ENCODE peak calls at places on chromosomes 1 and 21, in four cellular contexts. One of them, this sample, is unnamed. For H3K4me1, the result is how much of the 10 kb centered on the place peaks cover.

GRCh38 chr1:237580726-237581125 is 310.0 kb downstream of the ZP4 start:
- DNase-seq in mammary epithelial cell: no peak
- DNase-seq in prostate gland: no peak
- DNase-seq in spleen: no peak
- DNase-seq in this sample: no peak

GRCh38 chr1:94379615-94380014 is 38.6 kb upstream of the ABCD3 start:
- DNase-seq in mammary epithelial cell: no peak
- DNase-seq in prostate gland: no peak
- DNase-seq in spleen: no peak
- DNase-seq in this sample: no peak

GRCh38 chr1:175376194-175376593 is 183.6 kb upstream of the KIAA0040 start:
- DNase-seq in mammary epithelial cell: no peak
- DNase-seq in prostate gland: no peak
- DNase-seq in spleen: no peak
- DNase-seq in this sample: no peak

GRCh38 chr1:112061852-112062451 is 72.5 kb upstream of the KCND3 start:
- DNase-seq in mammary epithelial cell: peak
- DNase-seq in prostate gland: no peak
- DNase-seq in spleen: no peak
- DNase-seq in this sample: no peak

GRCh38 chr1:167935252-167936067 is 1.0 kb upstream of the DCAF6 start:
- DNase-seq in mammary epithelial cell: peak
- DNase-seq in prostate gland: peak
- DNase-seq in spleen: no peak
- DNase-seq in this sample: no peak

GRCh38 chr1:36232212-36233031 is 8.2 kb downstream of the THRAP3 start:
- DNase-seq in mammary epithelial cell: no peak
- DNase-seq in prostate gland: no peak
- DNase-seq in spleen: no peak
- DNase-seq in this sample: no peak

GRCh38 chr1:151007853-151008243 is 401 bp upstream of the PRUNE1 start:
- DNase-seq in mammary epithelial cell: no peak
- DNase-seq in prostate gland: no peak
- DNase-seq in spleen: no peak
- DNase-seq in this sample: no peak

GRCh38 chr1:109112056-109112651 is 1.8 kb upstream of the ELAPOR1 start:
- DNase-seq in mammary epithelial cell: peak
- DNase-seq in prostate gland: no peak
- DNase-seq in spleen: no peak
- DNase-seq in this sample: no peak

GRCh38 chr1:213988639-213989070 is 882 bp downstream of the PROX1 start:
- DNase-seq in mammary epithelial cell: no peak
- DNase-seq in prostate gland: no peak
- DNase-seq in spleen: no peak
- DNase-seq in this sample: no peak

GRCh38 chr1:172486805-172487454 is 43.1 kb upstream of the PIGC start:
- DNase-seq in mammary epithelial cell: no peak
- DNase-seq in prostate gland: no peak
- DNase-seq in spleen: no peak
- DNase-seq in this sample: no peak

GRCh38 chr1:229165327-229165726 is 105.6 kb upstream of the RAB4A start:
- DNase-seq in mammary epithelial cell: no peak
- DNase-seq in prostate gland: no peak
- DNase-seq in spleen: no peak
- DNase-seq in this sample: no peak

GRCh38 chr1:159854101-159854692 is 8.3 kb downstream of the VSIG8 start:
- DNase-seq in mammary epithelial cell: no peak
- DNase-seq in prostate gland: peak
- DNase-seq in spleen: peak
- DNase-seq in this sample: peak

GRCh38 chr1:111448918-111449702 is at the start of the genes ATP5PB and WDR77:
- DNase-seq in mammary epithelial cell: peak
- DNase-seq in prostate gland: peak
- DNase-seq in spleen: peak
- DNase-seq in this sample: peak

GRCh38 chr1:112718691-112719418 is 3.7 kb upstream of the PPM1J start:
- DNase-seq in mammary epithelial cell: peak
- DNase-seq in prostate gland: peak
- DNase-seq in spleen: peak
- DNase-seq in this sample: peak

GRCh38 chr1:55259906-55260608 is 44.9 kb upstream of the USP24 start:
- DNase-seq in mammary epithelial cell: no peak
- DNase-seq in prostate gland: no peak
- DNase-seq in spleen: peak
- DNase-seq in this sample: no peak

GRCh38 chr1:84624876-84625275 is 50.6 kb upstream of the CTBS start:
- DNase-seq in mammary epithelial cell: no peak
- DNase-seq in prostate gland: no peak
- DNase-seq in spleen: no peak
- DNase-seq in this sample: peak

GRCh38 chr21:44889625-44890337 is 16.3 kb upstream of the PTTG1IP start:
- DNase-seq in mammary epithelial cell: no peak
- DNase-seq in prostate gland: no peak
- DNase-seq in spleen: peak
- DNase-seq in this sample: no peak

DNA sequence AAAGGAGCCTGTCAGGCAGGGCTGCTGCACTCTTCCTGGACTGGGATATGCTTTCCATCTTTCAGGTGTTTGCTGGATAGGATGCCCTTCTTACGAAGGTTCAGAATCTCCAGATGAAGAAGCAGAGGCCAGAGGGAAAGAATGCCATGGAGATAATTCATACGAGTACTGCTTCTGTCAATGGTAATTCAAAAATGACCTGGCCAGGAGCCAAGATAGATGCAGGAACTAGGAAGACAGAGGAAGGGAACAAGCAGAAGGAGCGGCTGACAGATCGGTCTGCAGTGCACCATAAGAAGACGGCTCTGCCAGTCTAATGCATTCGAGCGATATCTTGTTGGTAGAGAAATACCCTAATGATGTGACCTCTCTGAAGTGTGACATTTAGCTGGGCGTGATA is 16.6 kb upstream of the ATP2B4 start:
- DNase-seq in mammary epithelial cell: no peak
- DNase-seq in prostate gland: no peak
- DNase-seq in spleen: no peak
- DNase-seq in this sample: no peak
- H3K4me1 ChIP-seq in mammary epithelial cell: under half
- H3K4me1 ChIP-seq in prostate gland: under half
- H3K4me1 ChIP-seq in spleen: under half
- H3K4me1 ChIP-seq in this sample: under half

GRCh38 chr21:31264574-31264973 is 79.5 kb downstream of the TIAM1 start:
- DNase-seq in mammary epithelial cell: no peak
- DNase-seq in prostate gland: no peak
- DNase-seq in spleen: no peak
- DNase-seq in this sample: no peak

GRCh38 chr21:31265293-31265692 is 78.8 kb downstream of the TIAM1 start:
- DNase-seq in mammary epithelial cell: no peak
- DNase-seq in prostate gland: no peak
- DNase-seq in spleen: no peak
- DNase-seq in this sample: no peak

GRCh38 chr21:31268090-31268489 is 76.0 kb downstream of the TIAM1 start:
- DNase-seq in mammary epithelial cell: no peak
- DNase-seq in prostate gland: no peak
- DNase-seq in spleen: no peak
- DNase-seq in this sample: no peak

GRCh38 chr21:31266241-31266640 is 77.8 kb downstream of the TIAM1 start:
- DNase-seq in mammary epithelial cell: no peak
- DNase-seq in prostate gland: no peak
- DNase-seq in spleen: no peak
- DNase-seq in this sample: no peak

GRCh38 chr21:31267644-31268043 is 76.4 kb downstream of the TIAM1 start:
- DNase-seq in mammary epithelial cell: no peak
- DNase-seq in prostate gland: no peak
- DNase-seq in spleen: no peak
- DNase-seq in this sample: no peak
- H3K27ac ChIP-seq in mammary epithelial cell: no peak
- H3K27ac ChIP-seq in prostate gland: no peak
- H3K27ac ChIP-seq in spleen: no peak
- H3K27ac ChIP-seq in this sample: no peak

GRCh38 chr1:11364170-11364569 is 91.2 kb downstream of the UBIAD1 start:
- DNase-seq in mammary epithelial cell: no peak
- DNase-seq in prostate gland: no peak
- DNase-seq in spleen: no peak
- DNase-seq in this sample: no peak
- H3K4me1 ChIP-seq in mammary epithelial cell: under half
- H3K4me1 ChIP-seq in prostate gland: under half
- H3K4me1 ChIP-seq in spleen: under half
- H3K4me1 ChIP-seq in this sample: under half

GRCh38 chr1:119962296-119962968 is 66.1 kb upstream of the ADAM30 start:
- DNase-seq in mammary epithelial cell: no peak
- DNase-seq in prostate gland: no peak
- DNase-seq in spleen: no peak
- DNase-seq in this sample: no peak
- H3K27ac ChIP-seq in mammary epithelial cell: no peak
- H3K27ac ChIP-seq in prostate gland: no peak
- H3K27ac ChIP-seq in spleen: no peak
- H3K27ac ChIP-seq in this sample: no peak

DNA sequence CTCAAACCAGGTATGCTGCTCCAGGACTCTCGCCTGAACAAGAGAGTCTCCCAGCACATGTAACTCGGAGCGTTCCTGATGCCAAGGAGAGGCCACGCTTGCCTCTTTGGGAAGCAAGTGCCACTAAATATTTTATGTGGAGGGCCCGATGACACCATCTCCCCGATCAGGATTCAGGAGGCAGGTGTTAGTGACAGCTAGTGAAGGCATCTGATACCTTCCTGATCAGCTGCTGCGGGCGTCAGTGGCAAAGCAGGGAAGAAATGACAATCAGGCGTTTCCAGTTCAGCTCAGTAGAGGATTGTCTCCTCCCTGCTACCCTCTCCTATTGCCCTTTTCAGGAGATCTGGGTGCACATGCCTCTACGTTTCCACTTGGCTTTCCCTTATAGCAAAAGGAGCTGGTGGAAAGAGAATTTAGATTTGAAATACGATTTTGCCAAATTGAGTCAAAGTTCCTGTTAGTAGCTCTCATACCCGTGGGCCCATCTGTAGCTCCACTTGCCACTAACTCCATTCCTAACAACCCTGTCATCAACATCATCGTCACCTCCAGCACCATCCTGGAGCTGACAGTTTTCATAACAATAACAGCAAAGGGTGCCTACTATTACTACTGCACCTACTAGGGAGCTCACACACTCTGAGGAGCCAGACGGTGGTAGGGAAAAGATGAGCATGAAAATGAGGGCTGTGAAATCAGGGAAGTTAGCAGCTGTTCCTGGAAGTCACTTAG is 21.6 kb downstream of the PLXNA2 start:
- DNase-seq in mammary epithelial cell: no peak
- DNase-seq in prostate gland: no peak
- DNase-seq in spleen: no peak
- DNase-seq in this sample: no peak
- H3K4me1 ChIP-seq in mammary epithelial cell: half or more
- H3K4me1 ChIP-seq in prostate gland: under half
- H3K4me1 ChIP-seq in spleen: under half
- H3K4me1 ChIP-seq in this sample: under half

DNA sequence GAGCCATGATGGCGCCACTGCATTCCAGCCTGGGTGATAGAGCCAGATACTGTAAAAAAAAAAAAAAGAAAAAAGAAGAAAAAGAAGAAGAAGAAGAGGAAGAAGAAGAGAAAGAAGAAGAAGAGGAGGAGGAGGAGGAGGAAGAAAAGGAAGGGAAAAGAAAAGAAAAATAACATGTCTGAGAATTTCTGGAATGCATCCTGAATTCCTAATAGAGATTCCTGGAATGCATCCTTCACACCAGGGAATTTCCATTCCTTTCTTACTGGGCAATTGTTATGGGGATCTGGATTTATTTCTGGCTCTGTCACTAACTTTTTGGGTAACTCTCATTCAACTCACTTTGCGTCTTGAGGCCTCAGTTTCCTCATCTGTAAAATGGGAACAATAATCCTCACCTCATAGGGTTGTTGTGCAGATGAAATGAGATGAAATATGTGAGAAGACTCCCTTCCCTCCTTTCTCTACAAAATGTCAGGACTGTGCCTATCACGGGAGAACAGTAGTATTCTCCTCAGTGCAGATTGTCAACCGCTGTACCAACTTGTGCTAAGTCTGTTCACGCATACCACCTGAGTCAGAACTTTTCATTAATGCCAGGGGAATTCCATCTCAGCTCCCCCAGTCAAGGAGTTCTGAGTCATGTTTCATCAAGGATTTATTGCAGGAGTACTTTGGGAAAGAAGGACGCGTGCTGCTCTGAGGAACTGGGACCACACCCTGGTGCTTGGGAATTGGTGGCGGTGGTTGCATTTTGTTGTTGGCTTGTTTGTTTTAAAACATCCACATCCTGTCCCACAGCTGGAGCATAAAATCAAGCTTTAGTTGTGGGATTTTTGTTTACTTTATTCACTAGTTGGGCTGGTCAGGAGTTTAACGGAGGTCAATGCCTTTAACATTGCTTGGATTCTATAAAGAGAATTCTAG is 42.4 kb upstream of the ROR1 start:
- DNase-seq in mammary epithelial cell: peak
- DNase-seq in prostate gland: no peak
- DNase-seq in spleen: no peak
- DNase-seq in this sample: no peak
- H3K27ac ChIP-seq in mammary epithelial cell: peak
- H3K27ac ChIP-seq in prostate gland: no peak
- H3K27ac ChIP-seq in spleen: peak
- H3K27ac ChIP-seq in this sample: no peak

DNA sequence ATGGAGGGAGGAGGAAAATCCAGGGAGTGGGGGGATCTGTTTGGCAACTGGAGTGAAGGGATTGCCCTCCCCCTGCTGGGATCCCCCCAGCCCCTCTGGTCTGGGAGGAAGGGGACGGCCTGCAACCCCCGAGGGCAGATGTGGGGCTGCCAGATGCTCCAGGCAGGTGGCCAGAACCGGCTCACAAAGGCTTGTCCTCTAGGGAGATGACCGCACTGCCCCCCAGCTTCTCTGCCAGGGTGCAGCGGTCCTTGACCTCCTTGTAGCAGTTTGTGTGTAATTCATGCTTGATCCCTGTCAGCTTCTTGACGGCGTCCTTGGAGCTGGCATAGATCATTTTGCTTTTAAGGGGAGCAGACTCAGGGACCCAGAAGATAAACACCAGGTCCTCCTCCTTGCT is 69.2 kb downstream of the ROR1 start:
- DNase-seq in mammary epithelial cell: no peak
- DNase-seq in prostate gland: no peak
- DNase-seq in spleen: no peak
- DNase-seq in this sample: no peak
- H3K4me1 ChIP-seq in mammary epithelial cell: under half
- H3K4me1 ChIP-seq in prostate gland: under half
- H3K4me1 ChIP-seq in spleen: under half
- H3K4me1 ChIP-seq in this sample: under half

GRCh38 chr1:203555046-203555445 is 61.1 kb downstream of the OPTC start:
- DNase-seq in mammary epithelial cell: no peak
- DNase-seq in prostate gland: no peak
- DNase-seq in spleen: no peak
- DNase-seq in this sample: no peak

GRCh38 chr1:203557390-203557789 is 63.4 kb downstream of the OPTC start:
- DNase-seq in mammary epithelial cell: peak
- DNase-seq in prostate gland: no peak
- DNase-seq in spleen: no peak
- DNase-seq in this sample: no peak

GRCh38 chr1:203557958-203558760 is 64.2 kb downstream of the OPTC start:
- DNase-seq in mammary epithelial cell: peak
- DNase-seq in prostate gland: no peak
- DNase-seq in spleen: no peak
- DNase-seq in this sample: peak

GRCh38 chr1:203555484-203556046 is 61.6 kb downstream of the OPTC start:
- DNase-seq in mammary epithelial cell: no peak
- DNase-seq in prostate gland: no peak
- DNase-seq in spleen: no peak
- DNase-seq in this sample: no peak

GRCh38 chr1:203556047-203556851 is 62.3 kb downstream of the OPTC start:
- DNase-seq in mammary epithelial cell: no peak
- DNase-seq in prostate gland: no peak
- DNase-seq in spleen: no peak
- DNase-seq in this sample: no peak
- H3K27ac ChIP-seq in mammary epithelial cell: no peak
- H3K27ac ChIP-seq in prostate gland: peak
- H3K27ac ChIP-seq in spleen: no peak
- H3K27ac ChIP-seq in this sample: peak

This sample was measured in lung.